ENCODE peak calls at places on chromosome 12, in eight cellular contexts. R, N, F, E, Y, A, K and X are unnamed samples.

GRCh38 chr12:115763982-115764621 is 513.4 kb downstream of the MED13L start:
- DNase-seq in R (no peak), Y (no peak), N (no peak), K (no peak), F (no peak), E (no peak), A (no peak), X (no peak)

GRCh38 chr12:107340920-107341319 is 247.6 kb upstream of the CRY1 start:
- DNase-seq in N (no peak), F (no peak), K (no peak), R (no peak), Y (no peak), A (no peak), E (no peak), X (no peak)

GRCh38 chr12:112937741-112938719 is at the start of gene OAS3:
- DNase-seq in F (peak; percentile 54), E (peak; percentile 78), R (peak; percentile 85), A (peak; percentile 46), Y (peak; percentile 75), K (peak; percentile 26), N (peak; percentile 73), X (peak; percentile 79)

GRCh38 chr12:77231548-77231947 is 166.2 kb upstream of the E2F7 start:
- DNase-seq in R (peak; percentile 98), K (no peak), A (peak; percentile 15), E (peak; percentile 68), N (no peak), F (no peak), Y (peak; percentile 54), X (peak; percentile 59)

GRCh38 chr12:129186952-129187351 is 333.7 kb downstream of the GLT1D1 start:
- DNase-seq in R (no peak), A (no peak), K (no peak), Y (no peak), N (peak; percentile 6), E (no peak), F (no peak), X (no peak)

GRCh38 chr12:131117438-131118245 is 163.9 kb downstream of the ADGRD1 start:
- DNase-seq in F (no peak), A (no peak), N (no peak), Y (no peak), K (no peak), E (no peak), R (no peak), X (no peak)

GRCh38 chr12:99153283-99153682 is 494.3 kb upstream of the GARIN6 start:
- DNase-seq in R (no peak), A (no peak), N (no peak), K (no peak), F (no peak), Y (no peak), E (no peak), X (no peak)

GRCh38 chr12:116377194-116377735 is 99.8 kb upstream of the MED13L start:
- DNase-seq in K (no peak), F (no peak), N (no peak), A (no peak), Y (no peak), R (no peak), E (no peak), X (no peak)

GRCh38 chr12:132568301-132568700 is 42.1 kb downstream of the LRCOL1 start:
- DNase-seq in K (no peak), F (no peak), A (no peak), Y (no peak), N (no peak), E (no peak), R (no peak), X (no peak)

GRCh38 chr12:112740387-112740934 is 51.1 kb upstream of the RPH3A start:
- DNase-seq in R (no peak), N (no peak), Y (no peak), A (no peak), E (no peak), K (no peak), F (no peak), X (no peak)

GRCh38 chr12:25653487-25654175 is 100.5 kb upstream of the LMNTD1 start:
- DNase-seq in N (no peak), R (no peak), K (peak; percentile 45), A (no peak), F (no peak), Y (no peak), E (no peak), X (no peak)

GRCh38 chr12:52585951-52586350 is 12.3 kb upstream of the KRT74 start:
- DNase-seq in Y (no peak), A (no peak), R (no peak), F (no peak), N (no peak), K (no peak), E (no peak), X (no peak)

GRCh38 chr12:116093915-116094314 is 183.6 kb downstream of the MED13L start:
- DNase-seq in A (no peak), K (no peak), Y (peak; percentile 33), F (no peak), E (no peak), R (no peak), N (no peak), X (no peak)

GRCh38 chr12:121784460-121784859 is 9.0 kb downstream of the RHOF start:
- DNase-seq in E (no peak), A (no peak), Y (peak; percentile 91), F (peak; percentile 72), R (peak; percentile 91), K (no peak), N (peak; percentile 64), X (peak; percentile 95)

GRCh38 chr12:30573145-30573544 is 122.5 kb downstream of the IPO8 start:
- DNase-seq in N (no peak), K (no peak), E (no peak), R (no peak), A (no peak), F (no peak), Y (peak; percentile 12), X (no peak)

GRCh38 chr12:3073438-3074255 is 3.5 kb upstream of the TSPAN9 start:
- DNase-seq in N (peak; percentile 92), E (peak; percentile 89), K (peak; percentile 91), Y (peak; percentile 92), F (peak; percentile 84), A (peak; percentile 69), R (peak; percentile 88), X (peak; percentile 84)

GRCh38 chr12:124543052-124543590 is 24.3 kb downstream of the NCOR2 start:
- DNase-seq in K (peak; percentile 39), R (no peak), F (peak; percentile 52), Y (peak; percentile 53), E (no peak), N (peak; percentile 57), A (no peak), X (no peak)

GRCh38 chr12:66441905-66442559 is 139.7 kb downstream of the HELB start:
- DNase-seq in F (no peak), E (no peak), N (no peak), A (no peak), K (no peak), Y (no peak), R (no peak), X (no peak)

GRCh38 chr12:66449531-66449930 is 147.2 kb downstream of the HELB start:
- DNase-seq in K (no peak), Y (no peak), F (no peak), E (no peak), R (no peak), N (no peak), A (no peak), X (peak; percentile 30)

GRCh38 chr12:66447643-66448042 is 145.3 kb downstream of the HELB start:
- DNase-seq in N (no peak), A (no peak), K (no peak), Y (no peak), E (no peak), R (no peak), F (no peak), X (no peak)

DNA sequence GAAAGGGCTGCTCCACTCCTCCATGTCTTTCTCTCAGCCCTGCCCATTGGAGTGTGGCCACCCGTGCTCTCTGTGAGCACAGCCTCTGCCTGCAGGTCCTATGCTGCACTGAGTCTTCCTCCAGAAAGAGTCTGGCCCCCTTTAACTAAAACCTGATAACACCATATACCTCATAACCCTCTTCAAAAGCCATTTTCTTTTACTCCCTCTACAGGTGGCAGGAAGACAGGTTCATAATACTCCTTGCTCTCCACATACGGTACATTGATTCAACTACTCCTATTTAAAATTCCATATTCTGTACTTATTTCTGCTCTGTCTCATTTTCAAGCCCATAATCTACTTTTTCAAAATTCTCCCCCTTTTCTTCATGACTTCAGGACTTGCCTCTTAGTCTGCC is 144.0 kb downstream of the HELB start:
- DNase-seq in F (no peak), E (no peak), R (no peak), N (no peak), A (no peak), Y (no peak), K (no peak), X (no peak)
- TF ChIP-seq CTCF in F (no peak), E (no peak), R (no peak), N (no peak), A (no peak), Y (no peak), K (no peak), X (no peak)

GRCh38 chr12:103783744-103784664 is 57.0 kb downstream of the NT5DC3 start:
- DNase-seq in Y (no peak), K (no peak), E (no peak), A (no peak), R (no peak), N (no peak), F (no peak), X (peak; percentile 35)
- TF ChIP-seq CTCF in Y (no peak), K (no peak), E (no peak), A (no peak), R (no peak), N (no peak), F (no peak), X (no peak)

DNA sequence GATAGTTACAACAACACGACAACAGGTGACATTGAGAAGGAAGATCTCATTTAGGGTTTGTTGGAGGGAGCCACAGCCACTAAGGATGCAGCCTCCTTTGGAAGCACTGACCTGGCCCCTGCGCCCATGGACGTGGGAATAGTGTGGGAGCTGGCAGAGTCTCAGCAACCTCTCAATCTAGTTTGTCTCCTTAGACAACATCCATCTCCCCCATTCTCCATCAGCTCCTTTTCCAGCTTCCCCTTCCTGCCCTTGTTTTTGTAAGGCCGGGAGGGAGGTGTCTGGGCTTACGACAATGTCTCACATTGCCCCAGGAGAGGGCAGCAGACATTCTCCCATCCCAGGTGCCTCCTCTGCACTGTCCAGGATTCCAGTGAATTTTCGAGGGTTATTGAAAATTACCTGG is 170.2 kb upstream of the PZP start:
- DNase-seq in F (no peak), N (peak; percentile 32), K (peak; percentile 54), A (no peak), E (no peak), Y (no peak), R (no peak), X (peak; percentile 45)
- TF ChIP-seq CTCF in F (peak; percentile 58), N (peak; percentile 22), K (no peak), A (peak; percentile 22), E (no peak), Y (no peak), R (peak; percentile 6), X (peak; percentile 44)

DNA sequence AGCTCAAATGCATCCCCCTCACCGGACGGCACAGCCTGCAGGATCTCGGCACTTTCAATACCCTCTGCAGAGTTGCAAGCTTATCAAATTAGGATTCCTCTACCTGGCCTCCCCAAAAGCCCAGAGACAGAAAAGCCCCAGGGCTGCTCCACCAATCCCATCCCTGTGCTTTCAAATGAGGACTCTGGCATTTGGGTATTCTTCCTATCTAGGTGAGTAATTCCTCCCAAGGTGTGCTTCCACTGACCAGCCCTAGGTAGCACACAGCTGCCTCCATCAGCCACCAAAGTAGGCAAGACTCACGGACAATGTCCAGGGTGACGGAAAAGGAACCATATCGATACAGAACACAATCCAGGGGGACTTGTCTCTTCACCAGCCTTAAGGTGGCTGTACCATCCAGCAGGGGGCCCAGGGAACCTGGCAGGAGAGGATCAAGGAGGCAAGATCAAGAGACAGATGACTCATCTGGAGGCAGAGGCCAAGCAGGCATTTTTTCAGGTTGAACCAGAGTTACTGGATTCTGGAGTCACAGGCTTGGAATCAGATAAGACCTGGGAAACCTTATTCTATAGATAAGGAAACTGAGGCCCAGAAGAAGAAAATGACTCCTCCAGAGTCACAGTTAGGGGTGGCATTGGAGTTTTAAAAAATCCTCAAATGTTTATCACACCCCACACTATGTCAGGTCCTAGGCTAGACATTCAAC is 9.9 kb downstream of the PMEL start:
- DNase-seq in N (peak; percentile 87), Y (peak; percentile 71), K (peak; percentile 33), A (no peak), F (peak; percentile 47), R (peak; percentile 67), E (no peak), X (peak; percentile 88)
- TF ChIP-seq CTCF in N (peak; percentile 49), Y (peak; percentile 52), K (no peak), A (peak; percentile 57), F (peak; percentile 66), R (peak; percentile 57), E (no peak), X (peak; percentile 43)